ENCODE peak calls at places on chromosomes 13 and 19, in six cellular contexts. Y, I, W, A, P and G are unnamed samples.

GRCh38 chr19:6239401-6239844 is 40.4 kb downstream of the MLLT1 start:
- DNase-seq in Y (peak), I (no peak), W (peak), A (no peak), P (no peak), G (no peak)

GRCh38 chr13:106143930-106144709 is 391.3 kb downstream of the EFNB2 start:
- DNase-seq in Y (no peak), I (no peak), W (no peak), A (no peak), P (no peak), G (no peak)

GRCh38 chr19:50821622-50822021 is 2.0 kb downstream of the KLK1 start:
- DNase-seq in Y (no peak), I (no peak), W (peak), A (no peak), P (no peak), G (no peak)

GRCh38 chr19:10233946-10234345 is 2.8 kb upstream of the S1PR2 start:
- DNase-seq in Y (no peak), I (no peak), W (no peak), A (no peak), P (no peak), G (no peak)

GRCh38 chr13:35789335-35790166 is 313.1 kb upstream of the MAB21L1 start:
- DNase-seq in Y (peak), I (no peak), W (no peak), A (peak), P (no peak), G (peak)

GRCh38 chr19:7562646-7563393 is 27.3 kb downstream of the PNPLA6 start:
- DNase-seq in Y (no peak), I (no peak), W (no peak), A (no peak), P (no peak), G (peak)

GRCh38 chr13:97328222-97328790 is 105.7 kb upstream of the RAP2A start:
- DNase-seq in Y (peak), I (no peak), W (peak), A (peak), P (no peak), G (peak)

GRCh38 chr19:2167896-2168618 is 4.3 kb downstream of the DOT1L start:
- DNase-seq in Y (peak), I (peak), W (peak), A (no peak), P (no peak), G (peak)

GRCh38 chr13:79405831-79406596 is at the start of gene RBM26:
- DNase-seq in Y (peak), I (peak), W (peak), A (peak), P (peak), G (peak)

GRCh38 chr19:28644261-28644660 is 568.7 kb downstream of the UQCRFS1 start:
- DNase-seq in Y (no peak), I (no peak), W (no peak), A (no peak), P (no peak), G (no peak)

GRCh38 chr19:7928741-7929701 is 3.1 kb upstream of the CTXN1 start:
- DNase-seq in Y (peak), I (no peak), W (peak), A (peak), P (peak), G (peak)

GRCh38 chr13:77985866-77986636 is 67.4 kb upstream of the EDNRB start:
- DNase-seq in Y (no peak), I (no peak), W (no peak), A (no peak), P (no peak), G (no peak)

GRCh38 chr19:33248954-33249613 is 23.4 kb upstream of the SLC7A10 start:
- DNase-seq in Y (no peak), I (no peak), W (peak), A (no peak), P (no peak), G (no peak)
- TF ChIP-seq CTCF in Y (no peak), I (no peak), W (no peak), A (no peak), P (no peak), G (no peak)

GRCh38 chr19:40464059-40465024 is 1.2 kb downstream of the BLVRB start:
- DNase-seq in Y (peak), I (peak), W (peak), A (peak), P (peak), G (peak)
- H3K27ac ChIP-seq in Y (peak), I (peak), W (peak), A (peak), P (peak), G (no peak)

GRCh38 chr19:48500830-48501445 is 10.7 kb downstream of the LMTK3 start:
- DNase-seq in Y (no peak), I (no peak), W (no peak), A (no peak), P (no peak), G (no peak)
- H3K4me3 ChIP-seq in Y (no peak), I (no peak), W (no peak), A (no peak), P (no peak), G (peak)

DNA sequence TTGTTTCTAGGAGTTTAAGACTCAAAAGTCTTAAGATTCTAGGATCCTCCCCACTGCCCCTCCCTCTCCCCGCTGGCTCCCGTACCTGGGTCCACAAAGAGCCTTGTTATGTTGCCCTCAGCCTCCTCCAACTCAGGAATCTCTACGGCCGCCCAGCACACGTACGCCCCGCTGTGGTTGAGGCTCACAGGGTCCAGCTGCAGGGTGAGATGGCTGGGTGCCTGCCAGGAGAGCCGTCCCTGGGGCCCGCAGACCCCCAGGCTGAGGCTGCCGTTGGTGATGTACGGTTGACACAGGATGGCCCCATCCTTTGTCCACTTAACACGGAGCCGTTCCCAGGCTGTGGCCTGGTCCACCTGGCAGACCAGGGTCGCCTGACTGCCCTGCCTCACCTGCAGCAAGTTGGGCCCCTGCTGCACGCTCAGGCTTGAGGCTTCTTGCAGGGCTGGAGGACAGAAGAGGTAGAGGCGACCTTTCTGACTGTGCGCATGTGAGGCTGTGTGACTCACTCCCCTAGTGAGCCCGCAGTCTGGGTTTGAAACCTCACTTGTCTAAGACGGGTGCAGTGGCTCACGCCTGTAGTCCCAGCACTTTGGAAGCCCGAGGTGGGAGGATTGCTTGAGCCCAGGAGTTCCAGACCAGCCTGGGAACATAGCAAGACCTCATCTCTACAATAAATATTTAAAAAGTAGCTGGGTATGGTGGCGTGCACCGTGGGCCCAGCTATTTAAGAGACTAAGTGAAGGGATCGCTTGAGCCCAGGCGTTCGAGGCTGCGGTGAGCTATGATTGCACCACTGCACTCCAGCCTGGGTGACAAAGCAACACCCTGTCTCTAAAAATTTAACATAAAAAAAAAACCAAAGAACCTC is 4.1 kb downstream of the TMIGD2 start:
- DNase-seq in Y (no peak), I (no peak), W (no peak), A (peak), P (no peak), G (no peak)
- TF ChIP-seq CTCF in Y (no peak), I (no peak), W (no peak), A (no peak), P (no peak), G (no peak)

GRCh38 chr13:29908411-29908810 is 58.0 kb upstream of the UBL3 start:
- DNase-seq in Y (peak), I (no peak), W (peak), A (no peak), P (no peak), G (no peak)

GRCh38 chr13:29905845-29906244 is 55.4 kb upstream of the UBL3 start:
- DNase-seq in Y (peak), I (no peak), W (no peak), A (no peak), P (no peak), G (no peak)

GRCh38 chr13:29907670-29908069 is 57.3 kb upstream of the UBL3 start:
- DNase-seq in Y (no peak), I (no peak), W (no peak), A (no peak), P (no peak), G (no peak)

GRCh38 chr13:29908917-29909755 is 58.7 kb upstream of the UBL3 start:
- DNase-seq in Y (no peak), I (no peak), W (no peak), A (no peak), P (no peak), G (no peak)

DNA sequence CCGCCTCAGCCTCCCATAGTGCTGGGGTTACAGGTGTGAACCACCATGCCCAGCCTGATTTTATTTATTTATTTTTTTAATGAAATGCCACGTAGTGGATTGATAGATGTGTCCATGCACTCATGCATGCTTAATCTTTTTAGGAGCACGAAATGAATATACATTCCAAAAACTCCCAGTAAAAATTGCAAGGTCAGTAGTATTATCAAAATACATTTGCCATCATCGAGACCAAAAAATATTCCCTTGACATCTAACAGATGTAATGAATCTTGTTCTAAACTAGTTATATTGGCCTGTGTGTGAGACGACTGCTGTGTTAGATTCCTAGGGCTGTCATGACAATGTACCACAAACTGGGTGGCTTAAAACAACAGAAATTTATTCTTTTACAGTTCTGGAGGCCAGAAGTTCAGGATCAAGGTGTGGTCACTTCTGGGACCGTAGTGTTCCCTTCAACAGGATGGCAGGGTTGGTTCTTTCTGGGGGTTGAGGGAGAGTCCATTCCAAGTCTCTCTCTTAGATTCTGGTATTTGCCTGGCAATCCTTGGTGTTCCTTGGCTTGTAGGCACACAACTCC is 56.1 kb upstream of the UBL3 start:
- DNase-seq in Y (no peak), I (no peak), W (no peak), A (no peak), P (no peak), G (no peak)
- H3K27ac ChIP-seq in Y (no peak), I (no peak), W (no peak), A (no peak), P (no peak), G (no peak)

GRCh38 chr13:46745062-46745461 is 51.9 kb downstream of the ESD start:
- DNase-seq in Y (no peak), I (no peak), W (no peak), A (no peak), P (no peak), G (no peak)
- H3K4me3 ChIP-seq in Y (no peak), I (no peak), W (no peak), A (no peak), P (no peak), G (no peak)

DNA sequence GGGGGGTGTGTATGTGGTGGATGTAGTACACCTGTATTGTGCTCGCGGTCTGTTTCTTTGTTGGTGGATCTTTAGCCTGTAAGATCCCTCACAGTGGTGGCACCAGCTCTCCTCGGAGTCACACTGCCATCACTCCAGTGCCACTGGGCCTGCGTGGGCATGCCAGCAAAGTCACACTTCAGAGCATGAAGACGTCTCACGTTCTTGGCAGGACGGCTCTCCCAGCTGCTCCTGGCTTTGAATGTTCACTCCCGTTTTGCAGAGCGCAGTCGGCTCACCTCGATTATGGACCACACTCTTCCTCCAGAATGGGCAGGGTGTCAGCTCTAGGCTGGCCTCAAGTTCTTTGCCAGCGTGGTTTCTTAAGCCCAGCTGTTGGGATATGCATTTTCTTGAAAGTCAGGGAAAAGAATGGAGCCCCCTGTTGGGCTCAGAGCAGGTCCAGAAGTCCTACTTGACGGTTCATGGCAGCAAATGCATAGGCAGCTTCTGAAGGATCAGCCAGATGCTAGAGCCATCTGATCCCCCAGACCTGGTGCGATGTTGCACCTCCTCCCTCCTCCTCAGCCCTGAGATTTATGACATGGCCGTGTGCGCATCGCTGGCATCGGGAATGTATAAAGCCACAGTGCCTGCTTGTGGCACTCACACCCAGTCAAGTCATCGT is 40.4 kb upstream of the NPAS1 start:
- DNase-seq in Y (no peak), I (no peak), W (peak), A (no peak), P (no peak), G (no peak)
- TF ChIP-seq CTCF in Y (no peak), I (no peak), W (no peak), A (peak), P (no peak), G (no peak)